ENCODE peak calls at places on chromosomes 4 and X, in ten cellular contexts. One of them, this sample, is unnamed.

GRCh38 chrX:132092439-132093065 is 35.3 kb downstream of the FRMD7 start:
- DNase-seq in A549: peak; percentile 64
- DNase-seq in fibroblast of lung: peak; percentile 74
- DNase-seq in endodermal cell: peak; percentile 87
- DNase-seq in breast epithelium: peak; percentile 45
- DNase-seq in A673: peak; percentile 73
- DNase-seq in K562: peak; percentile 53
- DNase-seq in sigmoid colon: no peak
- DNase-seq in lower lobe of right lung: peak; percentile 41
- DNase-seq in AG04450: peak; percentile 2
- DNase-seq in this sample: no peak

GRCh38 chrX:24364851-24365538 is 4.6 kb downstream of the SUPT20HL1 start:
- DNase-seq in sigmoid colon: no peak
- DNase-seq in A549: no peak
- DNase-seq in endodermal cell: no peak
- DNase-seq in lower lobe of right lung: no peak
- DNase-seq in A673: no peak
- DNase-seq in breast epithelium: no peak
- DNase-seq in fibroblast of lung: no peak
- DNase-seq in AG04450: no peak
- DNase-seq in K562: no peak
- DNase-seq in this sample: no peak

GRCh38 chr4:104382961-104383360 is 111.7 kb downstream of the CXXC4 start:
- DNase-seq in K562: no peak
- DNase-seq in fibroblast of lung: no peak
- DNase-seq in breast epithelium: no peak
- DNase-seq in endodermal cell: no peak
- DNase-seq in AG04450: no peak
- DNase-seq in sigmoid colon: no peak
- DNase-seq in lower lobe of right lung: no peak
- DNase-seq in A549: no peak
- DNase-seq in A673: no peak
- DNase-seq in this sample: no peak

GRCh38 chr4:24433515-24434192 is 150.7 kb downstream of the DHX15 start:
- DNase-seq in lower lobe of right lung: no peak
- DNase-seq in endodermal cell: no peak
- DNase-seq in A549: no peak
- DNase-seq in fibroblast of lung: no peak
- DNase-seq in A673: no peak
- DNase-seq in AG04450: no peak
- DNase-seq in K562: no peak
- DNase-seq in sigmoid colon: no peak
- DNase-seq in breast epithelium: no peak
- DNase-seq in this sample: no peak

GRCh38 chr4:95524184-95524583 is 24.6 kb downstream of the UNC5C start:
- DNase-seq in lower lobe of right lung: no peak
- DNase-seq in endodermal cell: no peak
- DNase-seq in sigmoid colon: no peak
- DNase-seq in A549: no peak
- DNase-seq in fibroblast of lung: no peak
- DNase-seq in AG04450: no peak
- DNase-seq in A673: no peak
- DNase-seq in breast epithelium: no peak
- DNase-seq in K562: no peak
- DNase-seq in this sample: no peak

GRCh38 chr4:174657472-174657871 is 135.2 kb upstream of the HPGD start:
- DNase-seq in endodermal cell: no peak
- DNase-seq in fibroblast of lung: no peak
- DNase-seq in breast epithelium: no peak
- DNase-seq in A673: peak; percentile 2
- DNase-seq in lower lobe of right lung: no peak
- DNase-seq in sigmoid colon: no peak
- DNase-seq in A549: no peak
- DNase-seq in AG04450: no peak
- DNase-seq in K562: peak; percentile 16
- DNase-seq in this sample: no peak

GRCh38 chrX:66914082-66914481 is 275.2 kb upstream of the EDA2R start:
- DNase-seq in sigmoid colon: no peak
- DNase-seq in fibroblast of lung: no peak
- DNase-seq in A673: no peak
- DNase-seq in K562: no peak
- DNase-seq in A549: peak; percentile 3
- DNase-seq in AG04450: no peak
- DNase-seq in breast epithelium: no peak
- DNase-seq in lower lobe of right lung: no peak
- DNase-seq in endodermal cell: peak; percentile 40
- DNase-seq in this sample: no peak

GRCh38 chr4:78293348-78293747 is 236.2 kb downstream of the FRAS1 start:
- DNase-seq in sigmoid colon: no peak
- DNase-seq in K562: no peak
- DNase-seq in fibroblast of lung: peak; percentile 63
- DNase-seq in A673: no peak
- DNase-seq in lower lobe of right lung: no peak
- DNase-seq in A549: no peak
- DNase-seq in breast epithelium: no peak
- DNase-seq in AG04450: no peak
- DNase-seq in endodermal cell: no peak
- DNase-seq in this sample: no peak

GRCh38 chrX:40130207-40130606 is 32.4 kb upstream of the BCOR start:
- DNase-seq in A673: no peak
- DNase-seq in AG04450: no peak
- DNase-seq in breast epithelium: no peak
- DNase-seq in endodermal cell: no peak
- DNase-seq in A549: peak; percentile 70
- DNase-seq in K562: no peak
- DNase-seq in fibroblast of lung: no peak
- DNase-seq in lower lobe of right lung: no peak
- DNase-seq in sigmoid colon: no peak
- DNase-seq in this sample: no peak

GRCh38 chrX:150225756-150226155 is 137.4 kb upstream of the MAMLD1 start:
- DNase-seq in K562: no peak
- DNase-seq in sigmoid colon: no peak
- DNase-seq in endodermal cell: no peak
- DNase-seq in A549: no peak
- DNase-seq in breast epithelium: no peak
- DNase-seq in fibroblast of lung: no peak
- DNase-seq in A673: no peak
- DNase-seq in AG04450: no peak
- DNase-seq in lower lobe of right lung: no peak
- DNase-seq in this sample: no peak

GRCh38 chr4:94406668-94407437 is 44.9 kb upstream of the PDLIM5 start:
- DNase-seq in sigmoid colon: peak; percentile 89
- DNase-seq in A549: peak; percentile 85
- DNase-seq in K562: peak; percentile 39
- DNase-seq in breast epithelium: no peak
- DNase-seq in endodermal cell: peak; percentile 80
- DNase-seq in fibroblast of lung: peak; percentile 92
- DNase-seq in AG04450: peak; percentile 67
- DNase-seq in lower lobe of right lung: peak; percentile 57
- DNase-seq in A673: peak; percentile 81
- DNase-seq in this sample: no peak

GRCh38 chr4:99934891-99935290 is 11.5 kb downstream of the DNAJB14 start:
- DNase-seq in sigmoid colon: no peak
- DNase-seq in A549: no peak
- DNase-seq in endodermal cell: no peak
- DNase-seq in fibroblast of lung: peak; percentile 47
- DNase-seq in AG04450: no peak
- DNase-seq in A673: no peak
- DNase-seq in lower lobe of right lung: no peak
- DNase-seq in K562: no peak
- DNase-seq in breast epithelium: no peak
- DNase-seq in this sample: no peak

GRCh38 chr4:90727938-90728337 is 600.7 kb downstream of the CCSER1 start:
- DNase-seq in K562: no peak
- DNase-seq in endodermal cell: peak; percentile 85
- DNase-seq in breast epithelium: no peak
- DNase-seq in lower lobe of right lung: no peak
- DNase-seq in fibroblast of lung: no peak
- DNase-seq in sigmoid colon: no peak
- DNase-seq in A673: no peak
- DNase-seq in AG04450: no peak
- DNase-seq in A549: peak; percentile 47
- DNase-seq in this sample: peak; percentile 57

GRCh38 chr4:108693819-108694218 is 43.4 kb downstream of the OSTC start:
- DNase-seq in endodermal cell: no peak
- DNase-seq in K562: no peak
- DNase-seq in fibroblast of lung: peak; percentile 18
- DNase-seq in AG04450: no peak
- DNase-seq in lower lobe of right lung: no peak
- DNase-seq in breast epithelium: no peak
- DNase-seq in A673: no peak
- DNase-seq in sigmoid colon: no peak
- DNase-seq in A549: no peak
- DNase-seq in this sample: no peak

GRCh38 chrX:153945956-153946909 is 1.8 kb upstream of the RENBP start:
- DNase-seq in sigmoid colon: no peak
- DNase-seq in A673: no peak
- DNase-seq in fibroblast of lung: no peak
- DNase-seq in A549: no peak
- DNase-seq in AG04450: no peak
- DNase-seq in lower lobe of right lung: no peak
- DNase-seq in endodermal cell: no peak
- DNase-seq in breast epithelium: no peak
- DNase-seq in K562: no peak
- DNase-seq in this sample: no peak

GRCh38 chr4:121789960-121790829 is 10.9 kb upstream of the EXOSC9 start:
- DNase-seq in A549: no peak
- DNase-seq in fibroblast of lung: peak; percentile 66
- DNase-seq in endodermal cell: no peak
- DNase-seq in sigmoid colon: no peak
- DNase-seq in lower lobe of right lung: no peak
- DNase-seq in AG04450: peak; percentile 24
- DNase-seq in K562: peak; percentile 39
- DNase-seq in breast epithelium: no peak
- DNase-seq in A673: peak; percentile 76
- DNase-seq in this sample: no peak

GRCh38 chr4:9904976-9905587 is 116.2 kb downstream of the SLC2A9 start:
- DNase-seq in fibroblast of lung: no peak
- DNase-seq in A549: no peak
- DNase-seq in sigmoid colon: no peak
- DNase-seq in K562: no peak
- DNase-seq in AG04450: no peak
- DNase-seq in lower lobe of right lung: no peak
- DNase-seq in breast epithelium: no peak
- DNase-seq in A673: no peak
- DNase-seq in endodermal cell: no peak
- DNase-seq in this sample: no peak

DNA sequence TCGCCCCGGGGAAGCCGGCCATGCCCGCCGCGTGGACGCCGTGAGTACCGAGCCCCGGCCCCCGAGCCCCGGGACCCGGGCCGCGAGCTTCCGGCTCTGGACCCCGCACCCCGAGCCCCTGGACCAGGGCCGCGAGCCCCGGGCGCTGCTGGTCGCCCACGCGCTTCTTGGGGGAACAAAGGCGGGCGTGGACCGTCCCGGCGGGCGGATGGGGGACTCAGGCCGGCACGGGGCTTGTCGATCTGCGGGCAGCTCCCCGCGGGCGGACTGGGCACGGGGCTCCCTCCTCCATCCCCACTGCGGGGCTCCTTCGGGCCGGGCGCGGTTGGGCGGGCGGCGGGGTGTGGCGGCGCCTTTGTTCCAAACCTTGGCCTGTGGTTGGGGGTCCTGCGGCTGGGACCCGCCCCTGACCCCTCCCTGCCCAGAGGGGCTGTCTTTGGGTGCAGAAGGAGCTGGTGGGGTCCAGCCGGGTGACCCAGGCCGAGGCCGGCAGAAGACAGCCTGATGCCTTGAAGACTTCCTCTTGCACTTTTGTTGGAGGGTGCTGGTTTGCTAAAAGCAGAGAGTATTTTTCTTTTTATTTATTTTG is 25.2 kb upstream of the ADD1 start:
- DNase-seq in lower lobe of right lung: no peak
- DNase-seq in K562: no peak
- DNase-seq in sigmoid colon: no peak
- DNase-seq in A549: no peak
- DNase-seq in breast epithelium: no peak
- DNase-seq in fibroblast of lung: no peak
- DNase-seq in AG04450: no peak
- DNase-seq in endodermal cell: peak; percentile 78
- DNase-seq in A673: peak; percentile 20
- DNase-seq in this sample: no peak
- H3K27ac ChIP-seq in lower lobe of right lung: peak overlapping the region; percentile 58
- H3K27ac ChIP-seq in K562: no peak overlapping the region
- H3K27ac ChIP-seq in sigmoid colon: peak overlapping the region; percentile 41
- H3K27ac ChIP-seq in A549: no peak overlapping the region
- H3K27ac ChIP-seq in breast epithelium: peak overlapping the region; percentile 62
- H3K27ac ChIP-seq in fibroblast of lung: peak overlapping the region; percentile 27
- H3K27ac ChIP-seq in AG04450: no peak overlapping the region
- H3K27ac ChIP-seq in endodermal cell: peak overlapping the region; percentile 68
- H3K27ac ChIP-seq in A673: peak overlapping the region; percentile 78
- H3K27ac ChIP-seq in this sample: peak overlapping the region; percentile 30

DNA sequence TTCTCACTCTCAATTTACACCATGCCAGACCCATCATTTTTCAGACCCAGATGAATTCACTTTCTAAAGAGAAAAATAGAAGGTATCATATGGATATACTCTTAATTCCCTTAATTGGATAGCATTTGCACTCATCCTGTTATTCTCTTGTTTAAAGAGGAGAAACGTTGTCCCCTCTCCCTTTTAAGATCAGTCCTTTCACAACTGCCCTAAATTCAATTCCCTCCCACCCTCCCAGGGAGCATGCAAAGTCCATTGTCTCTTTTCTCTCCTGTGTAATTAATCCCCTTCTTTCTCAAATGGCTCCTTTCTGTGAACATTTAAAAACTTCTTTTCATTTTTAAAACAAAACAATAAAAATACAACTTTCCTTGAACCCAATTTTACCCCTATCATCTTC is 124.7 kb upstream of the TLL1 start:
- DNase-seq in breast epithelium: no peak
- DNase-seq in lower lobe of right lung: no peak
- DNase-seq in A673: no peak
- DNase-seq in AG04450: no peak
- DNase-seq in sigmoid colon: no peak
- DNase-seq in K562: no peak
- DNase-seq in endodermal cell: no peak
- DNase-seq in fibroblast of lung: no peak
- DNase-seq in A549: no peak
- DNase-seq in this sample: no peak
- TF ChIP-seq CTCF in breast epithelium: no peak
- TF ChIP-seq CTCF in lower lobe of right lung: no peak
- TF ChIP-seq CTCF in A673: no peak
- TF ChIP-seq CTCF in AG04450: no peak
- TF ChIP-seq CTCF in sigmoid colon: no peak
- TF ChIP-seq CTCF in K562: no peak
- TF ChIP-seq CTCF in endodermal cell: no peak
- TF ChIP-seq CTCF in fibroblast of lung: no peak
- TF ChIP-seq CTCF in A549: no peak
- TF ChIP-seq CTCF in this sample: no peak

GRCh38 chr4:162241857-162242256 is 78.1 kb upstream of the FSTL5 start:
- DNase-seq in fibroblast of lung: no peak
- DNase-seq in A549: no peak
- DNase-seq in AG04450: no peak
- DNase-seq in sigmoid colon: no peak
- DNase-seq in breast epithelium: no peak
- DNase-seq in endodermal cell: no peak
- DNase-seq in K562: no peak
- DNase-seq in A673: no peak
- DNase-seq in lower lobe of right lung: no peak
- DNase-seq in this sample: no peak
- H3K4me3 ChIP-seq in fibroblast of lung: no peak overlapping the region
- H3K4me3 ChIP-seq in A549: no peak overlapping the region
- H3K4me3 ChIP-seq in AG04450: no peak overlapping the region
- H3K4me3 ChIP-seq in sigmoid colon: no peak overlapping the region
- H3K4me3 ChIP-seq in breast epithelium: no peak overlapping the region
- H3K4me3 ChIP-seq in endodermal cell: no peak overlapping the region
- H3K4me3 ChIP-seq in K562: no peak overlapping the region
- H3K4me3 ChIP-seq in A673: no peak overlapping the region
- H3K4me3 ChIP-seq in lower lobe of right lung: no peak overlapping the region
- H3K4me3 ChIP-seq in this sample: no peak overlapping the region

GRCh38 chrX:45142185-45142584 is 58.5 kb downstream of the DIPK2B start:
- DNase-seq in fibroblast of lung: no peak
- DNase-seq in breast epithelium: no peak
- DNase-seq in lower lobe of right lung: no peak
- DNase-seq in A549: no peak
- DNase-seq in AG04450: no peak
- DNase-seq in K562: no peak
- DNase-seq in sigmoid colon: no peak
- DNase-seq in A673: peak; percentile 86
- DNase-seq in endodermal cell: no peak
- DNase-seq in this sample: no peak
- H3K27ac ChIP-seq in fibroblast of lung: no peak overlapping the region
- H3K27ac ChIP-seq in breast epithelium: no peak overlapping the region
- H3K27ac ChIP-seq in lower lobe of right lung: no peak overlapping the region
- H3K27ac ChIP-seq in A549: no peak overlapping the region
- H3K27ac ChIP-seq in AG04450: no peak overlapping the region
- H3K27ac ChIP-seq in K562: no peak overlapping the region
- H3K27ac ChIP-seq in sigmoid colon: no peak overlapping the region
- H3K27ac ChIP-seq in A673: peak overlapping the region; percentile 32
- H3K27ac ChIP-seq in endodermal cell: no peak overlapping the region
- H3K27ac ChIP-seq in this sample: no peak overlapping the region